ENCODE peak calls at places on chromosomes 7 and 10, in five cellular contexts. T is SW 1271; L is stimulated activated CD4-positive, alpha-beta T cell treated with anti-CD3 and anti-CD28 coated beads, Interleukin-1b, Interleukin-23, amount 100 ng/mL, for 48 hours; I is HFFc6; D is A549. O is an unnamed sample.

GRCh38 chr10:83995932-83996331 is 143.4 kb upstream of the GHITM start:
- DNase-seq in I (no peak), L (no peak), D (no peak), T (no peak), O (no peak)

GRCh38 chr10:92756233-92757065 is 66.7 kb downstream of the HHEX start:
- DNase-seq in I (no peak), T (no peak), L (no peak), D (peak; percentile 25), O (no peak)

GRCh38 chr7:15441915-15442314 is 119.9 kb downstream of the AGMO start:
- DNase-seq in D (no peak), I (no peak), T (no peak), L (no peak), O (no peak)

GRCh38 chr7:142626420-142627035 is 122.7 kb upstream of the PRSS1 start:
- DNase-seq in D (peak; percentile 48), L (peak; percentile 66), I (peak; percentile 11), T (no peak), O (peak; percentile 17)

GRCh38 chr10:27723436-27723835 is 22.2 kb downstream of the MKX start:
- DNase-seq in L (no peak), D (no peak), I (peak; percentile 91), T (no peak), O (no peak)

GRCh38 chr10:129845081-129845823 is 118.8 kb downstream of the EBF3 start:
- DNase-seq in D (no peak), L (no peak), I (no peak), T (no peak), O (no peak)

GRCh38 chr7:122056977-122057376 is 87.1 kb downstream of the AASS start:
- DNase-seq in T (no peak), I (no peak), L (no peak), D (no peak), O (no peak)

GRCh38 chr10:79378647-79379511 is 31.6 kb downstream of the PPIF start:
- DNase-seq in D (no peak), I (no peak), L (no peak), T (no peak), O (no peak)

GRCh38 chr7:2478800-2479199 is 2.6 kb upstream of the GRIFIN start:
- DNase-seq in T (no peak), I (no peak), D (no peak), L (no peak), O (no peak)

GRCh38 chr7:135326636-135327280 is 93.1 kb downstream of the STRA8 start:
- DNase-seq in I (no peak), T (no peak), D (no peak), L (no peak), O (no peak)

GRCh38 chr7:50771120-50772002 is 11.3 kb downstream of the GRB10 start:
- DNase-seq in L (no peak), I (no peak), T (no peak), D (no peak), O (no peak)

GRCh38 chr7:152076324-152076821 is 50.9 kb downstream of the GALNT11 start:
- DNase-seq in D (peak; percentile 50), I (no peak), L (peak; percentile 6), T (no peak), O (no peak)

GRCh38 chr10:123831259-123831658 is 60.3 kb downstream of the CPXM2 start:
- DNase-seq in T (no peak), L (no peak), I (no peak), D (no peak), O (peak; percentile 16)

GRCh38 chr10:95693331-95693667 is 428 bp downstream of the TCTN3 start:
- DNase-seq in L (no peak), T (no peak), I (no peak), D (no peak), O (peak; percentile 8)

GRCh38 chr10:118798186-118798811 is 43.5 kb upstream of the CACUL1 start:
- DNase-seq in T (no peak), L (no peak), D (peak; percentile 53), I (peak; percentile 55), O (no peak)

GRCh38 chr7:1593091-1593866 is 23.4 kb upstream of the PSMG3 start:
- DNase-seq in I (no peak), T (no peak), D (peak; percentile 36), L (no peak), O (no peak)

GRCh38 chr10:31830887-31831286 is 97.7 kb downstream of the ARHGAP12 start:
- DNase-seq in L (no peak), D (no peak), T (no peak), I (peak; percentile 37), O (no peak)

GRCh38 chr10:81961451-81962184 is 86.6 kb downstream of the NRG3 start:
- DNase-seq in T (no peak), D (no peak), L (no peak), I (no peak), O (no peak)

GRCh38 chr7:128902761-128903585 is 7.5 kb downstream of the KCP start:
- DNase-seq in I (no peak), T (no peak), D (no peak), L (no peak), O (peak; percentile 37)

GRCh38 chr7:18558910-18559309 is 63.4 kb downstream of the HDAC9 start:
- DNase-seq in I (no peak), T (no peak), D (no peak), L (no peak), O (no peak)

GRCh38 chr10:1638889-1639418 is 98.4 kb downstream of the ADARB2 start:
- DNase-seq in I (no peak), T (no peak), D (no peak), L (no peak), O (no peak)

GRCh38 chr7:128254470-128254869 is 13.4 kb downstream of the LEP start:
- DNase-seq in L (no peak), T (no peak), I (no peak), D (no peak), O (no peak)

GRCh38 chr10:77415311-77415960 is 222.2 kb downstream of the KCNMA1 start:
- DNase-seq in T (no peak), I (no peak), D (no peak), L (no peak), O (no peak)

GRCh38 chr10:119098576-119098975 is 5.3 kb upstream of the DENND10 start:
- DNase-seq in I (no peak), T (no peak), D (no peak), L (no peak), O (no peak)

GRCh38 chr10:5089869-5090268 is 4.3 kb upstream of the AKR1C3 start:
- DNase-seq in I (peak; percentile 48), L (no peak), D (peak; percentile 87), T (no peak), O (peak; percentile 64)

GRCh38 chr7:43799605-43800004 is 41.1 kb downstream of the BLVRA start:
- DNase-seq in D (peak; percentile 23), I (no peak), L (no peak), T (no peak), O (no peak)

GRCh38 chr7:485188-486081 is 34.2 kb downstream of the PDGFA start:
- DNase-seq in L (no peak), D (no peak), T (no peak), I (no peak), O (peak; percentile 87)

GRCh38 chr10:48306870-48307531 is 524 bp downstream of the MAPK8 start:
- DNase-seq in I (peak; percentile 27), L (peak; percentile 41), D (peak; percentile 42), T (no peak), O (peak; percentile 39)

GRCh38 chr10:34526186-34526585 is 288.9 kb downstream of the PARD3 start:
- DNase-seq in I (peak; percentile 65), D (peak; percentile 69), L (no peak), T (no peak), O (no peak)

GRCh38 chr7:107564553-107565298 is 955 bp downstream of the DUS4L start:
- DNase-seq in D (peak; percentile 19), I (peak; percentile 87), L (no peak), T (peak; percentile 19), O (peak; percentile 70)

GRCh38 chr7:48279420-48279819 is 108.2 kb downstream of the ABCA13 start:
- DNase-seq in L (no peak), D (no peak), T (no peak), I (no peak), O (no peak)

GRCh38 chr7:153518201-153518984 is 533.8 kb upstream of the DPP6 start:
- DNase-seq in I (no peak), L (no peak), T (no peak), D (no peak), O (no peak)

GRCh38 chr10:77872151-77872946 is 54.2 kb downstream of the DLG5 start:
- DNase-seq in D (no peak), I (no peak), L (no peak), T (no peak), O (no peak)

GRCh38 chr10:99372546-99373271 is 43.6 kb downstream of the CNNM1 start:
- DNase-seq in I (peak; percentile 74), T (no peak), L (no peak), D (no peak), O (no peak)

GRCh38 chr7:32204361-32205018 is 134.3 kb upstream of the PDE1C start:
- DNase-seq in T (peak; percentile 35), D (peak; percentile 91), L (no peak), I (peak; percentile 65), O (peak; percentile 90)

GRCh38 chr7:20388064-20388463 is 57.4 kb downstream of the ITGB8 start:
- DNase-seq in L (no peak), D (no peak), T (no peak), I (no peak), O (no peak)

GRCh38 chr10:48366261-48366660 is 59.8 kb downstream of the MAPK8 start:
- DNase-seq in D (peak; percentile 41), I (no peak), T (no peak), L (no peak), O (no peak)

GRCh38 chr10:21309427-21309826 is 216.1 kb downstream of the SKIDA1 start:
- DNase-seq in D (no peak), L (no peak), T (no peak), I (no peak), O (no peak)

GRCh38 chr7:111532625-111533024 is 29.7 kb downstream of the IMMP2L start:
- DNase-seq in T (no peak), I (no peak), D (no peak), L (no peak), O (no peak)

O was measured in SW480.